ENCODE peak calls at places on chromosomes 5 and 9, in six cellular contexts. F, Q, D, W, V and C are unnamed samples.

GRCh38 chr9:124477211-124478013 is 27.2 kb downstream of the ADGRD2 start:
- DNase-seq in F (no peak), Q (no peak), D (no peak), W (peak), V (peak), C (no peak)

GRCh38 chr5:39578887-39579497 is 154.2 kb upstream of the DAB2 start:
- DNase-seq in F (peak), Q (no peak), D (peak), W (peak), V (no peak), C (no peak)

GRCh38 chr5:95620030-95620869 is at the start of gene GPR150:
- DNase-seq in F (no peak), Q (peak), D (peak), W (peak), V (peak), C (peak)

GRCh38 chr5:160463775-160464465 is 42.3 kb downstream of the PTTG1 start:
- DNase-seq in F (no peak), Q (peak), D (peak), W (no peak), V (no peak), C (peak)

GRCh38 chr5:73139485-73139884 is 19.1 kb downstream of the TMEM171 start:
- DNase-seq in F (no peak), Q (no peak), D (no peak), W (no peak), V (no peak), C (no peak)

GRCh38 chr9:114000063-114000454 is 78.0 kb downstream of the AMBP start:
- DNase-seq in F (no peak), Q (no peak), D (no peak), W (no peak), V (no peak), C (no peak)

GRCh38 chr9:20662156-20662555 is 21.9 kb upstream of the FOCAD start:
- DNase-seq in F (no peak), Q (no peak), D (no peak), W (no peak), V (no peak), C (no peak)

GRCh38 chr5:145316282-145316681 is 518.9 kb downstream of the PRELID2 start:
- DNase-seq in F (no peak), Q (no peak), D (no peak), W (no peak), V (no peak), C (no peak)

GRCh38 chr9:107784235-107784958 is 294.8 kb upstream of the KLF4 start:
- DNase-seq in F (peak), Q (no peak), D (peak), W (no peak), V (peak), C (peak)

GRCh38 chr9:573551-574410 is 267.7 kb upstream of the DMRT1 start:
- DNase-seq in F (no peak), Q (peak), D (no peak), W (peak), V (peak), C (peak)

GRCh38 chr5:134048864-134049263 is 44.1 kb upstream of the VDAC1 start:
- DNase-seq in F (no peak), Q (no peak), D (no peak), W (no peak), V (no peak), C (no peak)
- H3K4me3 ChIP-seq in F (no peak), Q (no peak), D (no peak), W (no peak), V (no peak), C (no peak)

DNA sequence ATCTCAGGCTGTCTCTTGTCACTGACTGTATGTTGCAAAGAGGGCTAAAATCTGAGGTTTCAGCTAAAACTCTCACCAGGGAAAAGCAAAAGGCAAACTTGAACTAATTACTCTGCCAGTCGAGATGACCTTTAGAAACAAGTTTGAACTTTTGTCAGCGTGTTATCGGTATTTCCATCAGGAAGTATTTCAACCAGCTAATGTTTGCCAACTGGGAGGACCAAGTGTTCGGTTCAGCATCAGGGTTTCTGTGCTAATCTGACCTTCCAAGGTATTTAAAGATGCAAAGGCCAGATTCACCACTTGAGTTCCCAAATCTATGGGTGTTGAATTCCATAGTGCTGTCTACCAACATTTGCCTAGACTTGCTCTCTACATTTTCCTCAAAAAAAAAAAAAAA is 230.5 kb downstream of the SLIT3 start:
- DNase-seq in F (no peak), Q (no peak), D (no peak), W (no peak), V (no peak), C (no peak)
- H3K4me2 ChIP-seq in F (no peak), Q (no peak), D (no peak), W (no peak), V (no peak), C (no peak)

GRCh38 chr9:98108540-98109031 is 10.4 kb downstream of the TRIM14 start:
- DNase-seq in F (no peak), Q (no peak), D (no peak), W (no peak), V (no peak), C (no peak)
- H3K4me3 ChIP-seq in F (no peak), Q (no peak), D (no peak), W (no peak), V (no peak), C (no peak)

GRCh38 chr5:88834108-88834462 is 48.9 kb downstream of the MEF2C start:
- DNase-seq in F (no peak), Q (no peak), D (no peak), W (no peak), V (no peak), C (no peak)
- H3K4me2 ChIP-seq in F (no peak), Q (no peak), D (no peak), W (no peak), V (no peak), C (no peak)

GRCh38 chr5:119300311-119300670 is 55.5 kb upstream of the TNFAIP8 start:
- DNase-seq in F (no peak), Q (no peak), D (no peak), W (no peak), V (no peak), C (no peak)

GRCh38 chr5:119302916-119303897 is 52.6 kb upstream of the TNFAIP8 start:
- DNase-seq in F (no peak), Q (peak), D (peak), W (no peak), V (peak), C (peak)

GRCh38 chr5:119301947-119302346 is 53.9 kb upstream of the TNFAIP8 start:
- DNase-seq in F (no peak), Q (no peak), D (no peak), W (no peak), V (no peak), C (no peak)

GRCh38 chr5:119302449-119302848 is 53.4 kb upstream of the TNFAIP8 start:
- DNase-seq in F (no peak), Q (no peak), D (no peak), W (no peak), V (no peak), C (no peak)

GRCh38 chr5:119301210-119301609 is 54.6 kb upstream of the TNFAIP8 start:
- DNase-seq in F (no peak), Q (no peak), D (no peak), W (no peak), V (no peak), C (no peak)
- H3K4me3 ChIP-seq in F (no peak), Q (no peak), D (no peak), W (no peak), V (no peak), C (no peak)

DNA sequence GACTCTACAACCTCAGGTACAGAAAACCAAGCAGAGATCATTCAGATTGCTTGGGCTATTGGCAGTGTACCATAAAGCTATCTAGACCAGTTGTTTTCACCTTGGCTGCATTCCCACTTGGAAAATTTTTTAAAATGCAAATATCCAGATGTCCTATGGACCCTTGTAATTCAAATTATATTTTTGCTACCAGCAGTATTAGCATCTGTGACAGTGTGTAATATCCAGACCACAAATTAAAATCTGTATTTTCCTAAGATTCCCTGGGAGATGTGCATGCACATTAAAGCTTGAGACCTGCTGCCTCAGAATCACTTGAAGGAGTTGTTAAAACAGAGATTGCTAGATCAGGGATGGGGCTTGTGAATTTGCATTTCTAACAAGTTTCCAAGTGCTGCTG is 381.2 kb upstream of the PDE4D start:
- DNase-seq in F (no peak), Q (no peak), D (no peak), W (no peak), V (no peak), C (no peak)
- H3K4me2 ChIP-seq in F (no peak), Q (no peak), D (no peak), W (no peak), V (no peak), C (no peak)

GRCh38 chr5:35856186-35857003 is at the start of gene IL7R:
- DNase-seq in F (no peak), Q (no peak), D (peak), W (no peak), V (no peak), C (no peak)
- H3K4me3 ChIP-seq in F (no peak), Q (no peak), D (no peak), W (no peak), V (no peak), C (no peak)

DNA sequence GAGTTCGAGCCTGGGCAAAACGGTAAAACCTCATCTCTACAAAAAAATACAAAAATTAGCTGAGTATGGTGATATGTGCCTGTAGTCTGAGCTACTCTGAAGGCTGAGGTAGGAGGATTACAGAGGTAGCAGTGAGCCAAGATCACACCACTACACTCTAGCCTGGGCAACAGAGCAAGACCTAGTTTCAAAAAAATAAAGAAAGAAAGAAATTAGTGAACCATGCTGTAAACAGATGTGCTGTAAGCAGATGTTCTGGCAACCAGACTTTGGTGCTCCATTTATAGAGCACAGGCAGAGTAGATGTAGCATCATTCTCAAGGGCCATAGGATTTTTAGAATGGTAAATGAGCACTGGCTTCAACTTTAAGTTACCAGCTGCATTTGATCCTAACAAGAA is 115.4 kb downstream of the ST8SIA4 start:
- DNase-seq in F (no peak), Q (no peak), D (no peak), W (no peak), V (no peak), C (no peak)
- H3K4me2 ChIP-seq in F (no peak), Q (no peak), D (no peak), W (no peak), V (no peak), C (no peak)

GRCh38 chr5:173915310-173916005 is 27.3 kb downstream of the CPEB4 start:
- DNase-seq in F (no peak), Q (no peak), D (no peak), W (no peak), V (no peak), C (no peak)
- H3K4me3 ChIP-seq in F (no peak), Q (no peak), D (no peak), W (no peak), V (no peak), C (no peak)

DNA sequence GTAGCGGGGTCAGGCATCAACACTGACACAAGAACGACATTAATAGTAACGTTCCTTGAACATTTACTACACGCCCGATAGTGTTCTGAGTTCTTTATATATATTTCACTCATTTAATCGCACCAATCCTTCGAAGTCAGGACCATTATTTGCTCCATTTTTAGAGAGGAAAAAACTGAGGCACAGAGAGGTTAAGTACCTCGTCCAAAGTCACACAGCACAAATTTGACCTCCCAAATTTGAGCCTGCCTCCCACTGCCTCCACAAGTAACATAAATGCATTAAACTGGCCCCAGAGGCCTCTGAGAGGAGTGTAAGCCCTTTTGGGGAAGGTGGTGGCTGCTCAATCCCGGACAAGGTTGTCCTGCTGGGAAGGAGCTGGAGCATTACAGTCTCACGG is 5.8 kb downstream of the RGS14 start:
- DNase-seq in F (no peak), Q (no peak), D (no peak), W (no peak), V (no peak), C (no peak)
- H3K4me2 ChIP-seq in F (peak), Q (peak), D (peak), W (peak), V (peak), C (peak)